ENCODE peak calls at places on chromosomes 16 and 17, in seven cellular contexts. One of them, this sample, is unnamed.

GRCh38 chr17:47099451-47099986 is 89.6 kb downstream of the CDC27 start:
- DNase-seq in heart left ventricle: no peak
- DNase-seq in CD4-positive, alpha-beta T cell: no peak
- DNase-seq in CD4-positive, alpha-beta memory T cell: peak
- DNase-seq in heart right ventricle: no peak
- DNase-seq in aorta: no peak
- DNase-seq in tibial nerve: no peak
- DNase-seq in this sample: no peak

GRCh38 chr17:21513012-21513570 is 136.9 kb downstream of the KCNJ12 start:
- DNase-seq in heart left ventricle: peak
- DNase-seq in CD4-positive, alpha-beta T cell: peak
- DNase-seq in CD4-positive, alpha-beta memory T cell: peak
- DNase-seq in heart right ventricle: peak
- DNase-seq in aorta: peak
- DNase-seq in tibial nerve: peak
- DNase-seq in this sample: peak

GRCh38 chr17:71208111-71208704 is 912.6 kb upstream of the SOX9 start:
- DNase-seq in heart left ventricle: no peak
- DNase-seq in CD4-positive, alpha-beta T cell: no peak
- DNase-seq in CD4-positive, alpha-beta memory T cell: no peak
- DNase-seq in heart right ventricle: no peak
- DNase-seq in aorta: no peak
- DNase-seq in tibial nerve: no peak
- DNase-seq in this sample: no peak

GRCh38 chr17:28725660-28726395 is at the start of gene TLCD1:
- DNase-seq in heart left ventricle: peak
- DNase-seq in CD4-positive, alpha-beta T cell: peak
- DNase-seq in CD4-positive, alpha-beta memory T cell: peak
- DNase-seq in heart right ventricle: peak
- DNase-seq in aorta: peak
- DNase-seq in tibial nerve: peak
- DNase-seq in this sample: peak

GRCh38 chr17:56320443-56320842 is 167.2 kb downstream of the ANKFN1 start:
- DNase-seq in heart left ventricle: no peak
- DNase-seq in CD4-positive, alpha-beta T cell: no peak
- DNase-seq in CD4-positive, alpha-beta memory T cell: no peak
- DNase-seq in heart right ventricle: no peak
- DNase-seq in aorta: no peak
- DNase-seq in tibial nerve: no peak
- DNase-seq in this sample: no peak

GRCh38 chr16:621526-622105 is 9.2 kb upstream of the WFIKKN1 start:
- DNase-seq in heart left ventricle: peak
- DNase-seq in CD4-positive, alpha-beta T cell: no peak
- DNase-seq in CD4-positive, alpha-beta memory T cell: no peak
- DNase-seq in heart right ventricle: no peak
- DNase-seq in aorta: no peak
- DNase-seq in tibial nerve: no peak
- DNase-seq in this sample: peak

GRCh38 chr16:54370653-54371052 is 84.1 kb upstream of the IRX3 start:
- DNase-seq in heart left ventricle: peak
- DNase-seq in CD4-positive, alpha-beta T cell: no peak
- DNase-seq in CD4-positive, alpha-beta memory T cell: no peak
- DNase-seq in heart right ventricle: peak
- DNase-seq in aorta: peak
- DNase-seq in tibial nerve: no peak
- DNase-seq in this sample: peak

GRCh38 chr16:54284319-54284930 is 2.2 kb downstream of the IRX3 start:
- DNase-seq in heart left ventricle: peak
- DNase-seq in CD4-positive, alpha-beta T cell: no peak
- DNase-seq in CD4-positive, alpha-beta memory T cell: no peak
- DNase-seq in heart right ventricle: no peak
- DNase-seq in aorta: no peak
- DNase-seq in tibial nerve: no peak
- DNase-seq in this sample: peak

GRCh38 chr17:336110-337021 is 16.2 kb downstream of the RPH3AL start:
- DNase-seq in heart left ventricle: peak
- DNase-seq in CD4-positive, alpha-beta T cell: peak
- DNase-seq in CD4-positive, alpha-beta memory T cell: peak
- DNase-seq in heart right ventricle: peak
- DNase-seq in aorta: peak
- DNase-seq in tibial nerve: peak
- DNase-seq in this sample: peak

GRCh38 chr17:60134396-60135159 is 15.2 kb upstream of the CA4 start:
- DNase-seq in heart left ventricle: no peak
- DNase-seq in CD4-positive, alpha-beta T cell: no peak
- DNase-seq in CD4-positive, alpha-beta memory T cell: peak
- DNase-seq in heart right ventricle: no peak
- DNase-seq in aorta: peak
- DNase-seq in tibial nerve: no peak
- DNase-seq in this sample: no peak

GRCh38 chr16:81841709-81842108 is 62.6 kb downstream of the PLCG2 start:
- DNase-seq in heart left ventricle: no peak
- DNase-seq in CD4-positive, alpha-beta T cell: no peak
- DNase-seq in CD4-positive, alpha-beta memory T cell: no peak
- DNase-seq in heart right ventricle: no peak
- DNase-seq in aorta: no peak
- DNase-seq in tibial nerve: no peak
- DNase-seq in this sample: no peak

GRCh38 chr17:27379863-27380533 is 76.2 kb upstream of the KSR1 start:
- DNase-seq in heart left ventricle: peak
- DNase-seq in CD4-positive, alpha-beta T cell: no peak
- DNase-seq in CD4-positive, alpha-beta memory T cell: no peak
- DNase-seq in heart right ventricle: peak
- DNase-seq in aorta: peak
- DNase-seq in tibial nerve: peak
- DNase-seq in this sample: peak

GRCh38 chr17:16052486-16052885 is 52.9 kb downstream of the TTC19 start:
- DNase-seq in heart left ventricle: no peak
- DNase-seq in CD4-positive, alpha-beta T cell: no peak
- DNase-seq in CD4-positive, alpha-beta memory T cell: no peak
- DNase-seq in heart right ventricle: no peak
- DNase-seq in aorta: no peak
- DNase-seq in tibial nerve: no peak
- DNase-seq in this sample: no peak

GRCh38 chr17:4839965-4840892 is 7.1 kb downstream of the MINK1 start:
- DNase-seq in heart left ventricle: no peak
- DNase-seq in CD4-positive, alpha-beta T cell: no peak
- DNase-seq in CD4-positive, alpha-beta memory T cell: no peak
- DNase-seq in heart right ventricle: no peak
- DNase-seq in aorta: no peak
- DNase-seq in tibial nerve: no peak
- DNase-seq in this sample: no peak

GRCh38 chr16:56417138-56417537 is 8.2 kb downstream of the AMFR start:
- DNase-seq in heart left ventricle: no peak
- DNase-seq in CD4-positive, alpha-beta T cell: no peak
- DNase-seq in CD4-positive, alpha-beta memory T cell: no peak
- DNase-seq in heart right ventricle: no peak
- DNase-seq in aorta: no peak
- DNase-seq in tibial nerve: no peak
- DNase-seq in this sample: no peak

GRCh38 chr16:69040144-69040909 is 65.1 kb upstream of the HAS3 start:
- DNase-seq in heart left ventricle: no peak
- DNase-seq in CD4-positive, alpha-beta T cell: no peak
- DNase-seq in CD4-positive, alpha-beta memory T cell: no peak
- DNase-seq in heart right ventricle: no peak
- DNase-seq in aorta: no peak
- DNase-seq in tibial nerve: no peak
- DNase-seq in this sample: peak

GRCh38 chr16:77898671-77899211 is 110.4 kb downstream of the VAT1L start:
- DNase-seq in heart left ventricle: no peak
- DNase-seq in CD4-positive, alpha-beta T cell: no peak
- DNase-seq in CD4-positive, alpha-beta memory T cell: no peak
- DNase-seq in heart right ventricle: no peak
- DNase-seq in aorta: no peak
- DNase-seq in tibial nerve: no peak
- DNase-seq in this sample: no peak

GRCh38 chr17:58632324-58633314 is 59.2 kb downstream of the TEX14 start:
- DNase-seq in heart left ventricle: no peak
- DNase-seq in CD4-positive, alpha-beta T cell: no peak
- DNase-seq in CD4-positive, alpha-beta memory T cell: no peak
- DNase-seq in heart right ventricle: no peak
- DNase-seq in aorta: no peak
- DNase-seq in tibial nerve: no peak
- DNase-seq in this sample: no peak

GRCh38 chr17:58637011-58637570 is 54.8 kb downstream of the TEX14 start:
- DNase-seq in heart left ventricle: no peak
- DNase-seq in CD4-positive, alpha-beta T cell: no peak
- DNase-seq in CD4-positive, alpha-beta memory T cell: no peak
- DNase-seq in heart right ventricle: no peak
- DNase-seq in aorta: no peak
- DNase-seq in tibial nerve: no peak
- DNase-seq in this sample: no peak

GRCh38 chr17:58630883-58631522 is 60.8 kb downstream of the TEX14 start:
- DNase-seq in heart left ventricle: no peak
- DNase-seq in CD4-positive, alpha-beta T cell: no peak
- DNase-seq in CD4-positive, alpha-beta memory T cell: no peak
- DNase-seq in heart right ventricle: no peak
- DNase-seq in aorta: no peak
- DNase-seq in tibial nerve: no peak
- DNase-seq in this sample: no peak

GRCh38 chr17:58626905-58627304 is 64.9 kb downstream of the TEX14 start:
- DNase-seq in heart left ventricle: no peak
- DNase-seq in CD4-positive, alpha-beta T cell: no peak
- DNase-seq in CD4-positive, alpha-beta memory T cell: no peak
- DNase-seq in heart right ventricle: no peak
- DNase-seq in aorta: no peak
- DNase-seq in tibial nerve: no peak
- DNase-seq in this sample: no peak

DNA sequence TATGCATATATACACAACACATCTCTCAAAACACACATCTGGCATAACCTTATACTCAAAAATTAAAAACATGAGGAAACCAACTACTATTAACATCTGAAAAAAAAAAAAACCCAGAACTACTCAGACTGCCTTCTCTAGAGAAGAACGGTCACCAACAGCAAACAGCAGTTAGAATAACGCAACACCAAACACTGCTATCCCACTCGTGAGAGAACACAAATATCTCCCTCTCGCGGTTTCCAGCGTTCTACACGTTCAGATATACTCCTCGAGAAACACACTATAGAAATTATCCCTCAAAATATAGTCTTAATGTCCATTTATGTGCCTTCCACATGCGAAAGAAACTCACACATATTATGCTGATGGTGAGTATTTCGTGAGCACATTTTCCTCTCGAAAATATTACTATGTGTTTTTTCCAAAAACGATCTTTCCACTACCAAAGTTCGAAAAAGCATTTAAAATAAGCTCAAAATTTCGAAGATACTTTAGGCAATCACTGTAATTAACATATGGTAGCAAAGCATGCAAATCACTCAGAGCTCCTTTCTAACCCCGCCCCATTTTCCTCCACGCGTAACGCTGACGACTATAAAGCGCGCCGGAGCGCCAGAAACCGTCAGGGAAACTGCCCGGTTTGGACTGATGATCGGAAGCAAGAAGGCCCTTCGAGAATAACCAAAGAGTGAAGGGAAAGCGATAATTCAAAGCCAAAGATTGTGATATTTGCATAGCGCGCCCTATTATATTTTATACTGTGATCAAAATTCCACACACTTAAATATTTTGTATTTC is 60.1 kb downstream of the TEX14 start:
- DNase-seq in heart left ventricle: peak
- DNase-seq in CD4-positive, alpha-beta T cell: peak
- DNase-seq in CD4-positive, alpha-beta memory T cell: peak
- DNase-seq in heart right ventricle: peak
- DNase-seq in aorta: peak
- DNase-seq in tibial nerve: peak
- DNase-seq in this sample: peak
- H3K27ac ChIP-seq in heart left ventricle: peak
- H3K27ac ChIP-seq in CD4-positive, alpha-beta T cell: peak
- H3K27ac ChIP-seq in CD4-positive, alpha-beta memory T cell: peak
- H3K27ac ChIP-seq in heart right ventricle: peak
- H3K27ac ChIP-seq in aorta: peak
- H3K27ac ChIP-seq in tibial nerve: peak
- H3K27ac ChIP-seq in this sample: peak

GRCh38 chr17:34390649-34391048 is 27.6 kb upstream of the CCL1 start:
- DNase-seq in heart left ventricle: no peak
- DNase-seq in CD4-positive, alpha-beta T cell: no peak
- DNase-seq in CD4-positive, alpha-beta memory T cell: no peak
- DNase-seq in heart right ventricle: no peak
- DNase-seq in aorta: no peak
- DNase-seq in tibial nerve: no peak
- DNase-seq in this sample: no peak
- H3K27ac ChIP-seq in heart left ventricle: no peak
- H3K27ac ChIP-seq in CD4-positive, alpha-beta T cell: no peak
- H3K27ac ChIP-seq in CD4-positive, alpha-beta memory T cell: no peak
- H3K27ac ChIP-seq in heart right ventricle: no peak
- H3K27ac ChIP-seq in aorta: no peak
- H3K27ac ChIP-seq in tibial nerve: no peak
- H3K27ac ChIP-seq in this sample: no peak

DNA sequence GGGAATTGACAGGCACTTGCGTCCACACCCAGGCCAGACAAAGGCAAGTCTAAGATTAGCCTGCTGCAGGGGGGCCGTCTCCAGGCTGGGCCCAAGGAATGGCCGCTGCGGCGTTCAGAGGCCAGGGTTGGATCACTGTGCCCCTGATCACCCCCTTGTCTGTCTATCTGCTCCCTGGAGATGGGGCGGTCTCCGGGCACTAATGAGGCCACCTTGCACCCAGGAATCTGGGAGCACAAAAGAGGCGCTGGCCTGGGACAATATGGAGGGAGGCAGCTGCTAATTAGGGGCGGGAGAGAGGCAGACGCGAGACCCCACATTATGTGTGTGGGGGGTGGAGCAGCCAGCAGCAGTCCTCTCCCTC is 227 bp upstream of the HCRT start:
- DNase-seq in heart left ventricle: no peak
- DNase-seq in CD4-positive, alpha-beta T cell: no peak
- DNase-seq in CD4-positive, alpha-beta memory T cell: no peak
- DNase-seq in heart right ventricle: no peak
- DNase-seq in aorta: no peak
- DNase-seq in tibial nerve: no peak
- DNase-seq in this sample: no peak
- H3K27ac ChIP-seq in heart left ventricle: no peak
- H3K27ac ChIP-seq in CD4-positive, alpha-beta T cell: no peak
- H3K27ac ChIP-seq in CD4-positive, alpha-beta memory T cell: no peak
- H3K27ac ChIP-seq in heart right ventricle: no peak
- H3K27ac ChIP-seq in aorta: no peak
- H3K27ac ChIP-seq in tibial nerve: no peak
- H3K27ac ChIP-seq in this sample: no peak

GRCh38 chr16:80023865-80024264 is 423.3 kb upstream of the MAF start:
- DNase-seq in heart left ventricle: no peak
- DNase-seq in CD4-positive, alpha-beta T cell: no peak
- DNase-seq in CD4-positive, alpha-beta memory T cell: no peak
- DNase-seq in heart right ventricle: no peak
- DNase-seq in aorta: no peak
- DNase-seq in tibial nerve: no peak
- DNase-seq in this sample: no peak

GRCh38 chr16:80028581-80029380 is 428.2 kb upstream of the MAF start:
- DNase-seq in heart left ventricle: no peak
- DNase-seq in CD4-positive, alpha-beta T cell: no peak
- DNase-seq in CD4-positive, alpha-beta memory T cell: no peak
- DNase-seq in heart right ventricle: no peak
- DNase-seq in aorta: no peak
- DNase-seq in tibial nerve: no peak
- DNase-seq in this sample: no peak

GRCh38 chr16:80027007-80027965 is 426.7 kb upstream of the MAF start:
- DNase-seq in heart left ventricle: peak
- DNase-seq in CD4-positive, alpha-beta T cell: peak
- DNase-seq in CD4-positive, alpha-beta memory T cell: peak
- DNase-seq in heart right ventricle: peak
- DNase-seq in aorta: peak
- DNase-seq in tibial nerve: no peak
- DNase-seq in this sample: peak

GRCh38 chr16:80029381-80029630 is 428.8 kb upstream of the MAF start:
- DNase-seq in heart left ventricle: no peak
- DNase-seq in CD4-positive, alpha-beta T cell: no peak
- DNase-seq in CD4-positive, alpha-beta memory T cell: no peak
- DNase-seq in heart right ventricle: no peak
- DNase-seq in aorta: no peak
- DNase-seq in tibial nerve: no peak
- DNase-seq in this sample: no peak

GRCh38 chr16:80024443-80024842 is 423.9 kb upstream of the MAF start:
- DNase-seq in heart left ventricle: no peak
- DNase-seq in CD4-positive, alpha-beta T cell: no peak
- DNase-seq in CD4-positive, alpha-beta memory T cell: no peak
- DNase-seq in heart right ventricle: no peak
- DNase-seq in aorta: no peak
- DNase-seq in tibial nerve: no peak
- DNase-seq in this sample: no peak
- H3K27ac ChIP-seq in heart left ventricle: no peak
- H3K27ac ChIP-seq in CD4-positive, alpha-beta T cell: no peak
- H3K27ac ChIP-seq in CD4-positive, alpha-beta memory T cell: no peak
- H3K27ac ChIP-seq in heart right ventricle: no peak
- H3K27ac ChIP-seq in aorta: no peak
- H3K27ac ChIP-seq in tibial nerve: no peak
- H3K27ac ChIP-seq in this sample: no peak

This sample was measured in upper lobe of left lung.